ENCODE peak calls at places on chromosomes 5 and 9, in seven cellular contexts. One of them, this sample, is unnamed.

GRCh38 chr5:91381134-91381773 is 1.9 kb downstream of the ARRDC3 start:
- DNase-seq in anterior cingulate cortex: no peak
- DNase-seq in uterus: no peak
- DNase-seq in stromal cell of bone marrow: no peak
- DNase-seq in activated CD4-positive, alpha-beta T cell treated with anti-CD3 and anti-CD28 coated beads, Interleukin-2, amount 10 ng/mL, durations not matched to agents 7 days and 5 days: no peak
- DNase-seq in fibroblast of pulmonary artery: no peak
- DNase-seq in kidney epithelial cell: no peak
- DNase-seq in this sample: no peak

GRCh38 chr5:28483327-28484025 is 1445.1 kb upstream of the CDH9 start:
- DNase-seq in fibroblast of pulmonary artery: no peak
- DNase-seq in activated CD4-positive, alpha-beta T cell treated with anti-CD3 and anti-CD28 coated beads, Interleukin-2, amount 10 ng/mL, durations not matched to agents 7 days and 5 days: no peak
- DNase-seq in kidney epithelial cell: no peak
- DNase-seq in anterior cingulate cortex: no peak
- DNase-seq in stromal cell of bone marrow: no peak
- DNase-seq in uterus: no peak
- DNase-seq in this sample: no peak

GRCh38 chr5:103258957-103259704 is 568 bp downstream of the MACIR start:
- DNase-seq in fibroblast of pulmonary artery: peak; percentile 26
- DNase-seq in activated CD4-positive, alpha-beta T cell treated with anti-CD3 and anti-CD28 coated beads, Interleukin-2, amount 10 ng/mL, durations not matched to agents 7 days and 5 days: peak; percentile 62
- DNase-seq in stromal cell of bone marrow: peak; percentile 6
- DNase-seq in kidney epithelial cell: no peak
- DNase-seq in uterus: peak; percentile 30
- DNase-seq in anterior cingulate cortex: peak; percentile 66
- DNase-seq in this sample: no peak

GRCh38 chr9:33161589-33162132 is 5.5 kb downstream of the B4GALT1 start:
- DNase-seq in anterior cingulate cortex: no peak
- DNase-seq in activated CD4-positive, alpha-beta T cell treated with anti-CD3 and anti-CD28 coated beads, Interleukin-2, amount 10 ng/mL, durations not matched to agents 7 days and 5 days: no peak
- DNase-seq in fibroblast of pulmonary artery: no peak
- DNase-seq in kidney epithelial cell: no peak
- DNase-seq in uterus: no peak
- DNase-seq in stromal cell of bone marrow: no peak
- DNase-seq in this sample: peak; percentile 76

GRCh38 chr5:60387041-60387440 is 312.9 kb downstream of the DEPDC1B start:
- DNase-seq in anterior cingulate cortex: no peak
- DNase-seq in activated CD4-positive, alpha-beta T cell treated with anti-CD3 and anti-CD28 coated beads, Interleukin-2, amount 10 ng/mL, durations not matched to agents 7 days and 5 days: no peak
- DNase-seq in kidney epithelial cell: no peak
- DNase-seq in uterus: no peak
- DNase-seq in stromal cell of bone marrow: no peak
- DNase-seq in fibroblast of pulmonary artery: no peak
- DNase-seq in this sample: no peak

GRCh38 chr9:86181379-86182315 is 77.8 kb downstream of the C9orf153 start:
- DNase-seq in uterus: no peak
- DNase-seq in activated CD4-positive, alpha-beta T cell treated with anti-CD3 and anti-CD28 coated beads, Interleukin-2, amount 10 ng/mL, durations not matched to agents 7 days and 5 days: no peak
- DNase-seq in kidney epithelial cell: no peak
- DNase-seq in fibroblast of pulmonary artery: no peak
- DNase-seq in stromal cell of bone marrow: no peak
- DNase-seq in anterior cingulate cortex: no peak
- DNase-seq in this sample: no peak

GRCh38 chr9:2132484-2133082 is 117.4 kb downstream of the SMARCA2 start:
- DNase-seq in stromal cell of bone marrow: no peak
- DNase-seq in fibroblast of pulmonary artery: peak; percentile 72
- DNase-seq in uterus: no peak
- DNase-seq in activated CD4-positive, alpha-beta T cell treated with anti-CD3 and anti-CD28 coated beads, Interleukin-2, amount 10 ng/mL, durations not matched to agents 7 days and 5 days: no peak
- DNase-seq in anterior cingulate cortex: no peak
- DNase-seq in kidney epithelial cell: no peak
- DNase-seq in this sample: no peak

GRCh38 chr5:141668601-141669265 is 13.3 kb downstream of the ARAP3 start:
- DNase-seq in anterior cingulate cortex: no peak
- DNase-seq in fibroblast of pulmonary artery: no peak
- DNase-seq in uterus: no peak
- DNase-seq in kidney epithelial cell: no peak
- DNase-seq in activated CD4-positive, alpha-beta T cell treated with anti-CD3 and anti-CD28 coated beads, Interleukin-2, amount 10 ng/mL, durations not matched to agents 7 days and 5 days: no peak
- DNase-seq in stromal cell of bone marrow: no peak
- DNase-seq in this sample: no peak

GRCh38 chr9:128551652-128552152 is 685 bp upstream of the SPTAN1 start:
- DNase-seq in kidney epithelial cell: no peak
- DNase-seq in fibroblast of pulmonary artery: no peak
- DNase-seq in anterior cingulate cortex: no peak
- DNase-seq in activated CD4-positive, alpha-beta T cell treated with anti-CD3 and anti-CD28 coated beads, Interleukin-2, amount 10 ng/mL, durations not matched to agents 7 days and 5 days: no peak
- DNase-seq in stromal cell of bone marrow: no peak
- DNase-seq in uterus: no peak
- DNase-seq in this sample: no peak

GRCh38 chr5:149265559-149265958 is 6.1 kb upstream of the AFAP1L1 start:
- DNase-seq in activated CD4-positive, alpha-beta T cell treated with anti-CD3 and anti-CD28 coated beads, Interleukin-2, amount 10 ng/mL, durations not matched to agents 7 days and 5 days: no peak
- DNase-seq in uterus: no peak
- DNase-seq in fibroblast of pulmonary artery: peak; percentile 82
- DNase-seq in stromal cell of bone marrow: peak; percentile 41
- DNase-seq in kidney epithelial cell: no peak
- DNase-seq in anterior cingulate cortex: peak; percentile 15
- DNase-seq in this sample: no peak

GRCh38 chr5:6338871-6339270 is 39.5 kb downstream of the MED10 start:
- DNase-seq in stromal cell of bone marrow: no peak
- DNase-seq in anterior cingulate cortex: no peak
- DNase-seq in fibroblast of pulmonary artery: no peak
- DNase-seq in uterus: no peak
- DNase-seq in activated CD4-positive, alpha-beta T cell treated with anti-CD3 and anti-CD28 coated beads, Interleukin-2, amount 10 ng/mL, durations not matched to agents 7 days and 5 days: no peak
- DNase-seq in kidney epithelial cell: no peak
- DNase-seq in this sample: no peak

GRCh38 chr9:2559212-2560152 is 62.1 kb upstream of the VLDLR start:
- DNase-seq in stromal cell of bone marrow: peak; percentile 88
- DNase-seq in activated CD4-positive, alpha-beta T cell treated with anti-CD3 and anti-CD28 coated beads, Interleukin-2, amount 10 ng/mL, durations not matched to agents 7 days and 5 days: no peak
- DNase-seq in kidney epithelial cell: peak; percentile 67
- DNase-seq in fibroblast of pulmonary artery: peak; percentile 97
- DNase-seq in anterior cingulate cortex: peak; percentile 6
- DNase-seq in uterus: peak; percentile 92
- DNase-seq in this sample: peak; percentile 29

GRCh38 chr9:35906923-35907699 is 1.1 kb downstream of the HRCT1 start:
- DNase-seq in uterus: peak; percentile 86
- DNase-seq in fibroblast of pulmonary artery: peak; percentile 92
- DNase-seq in stromal cell of bone marrow: peak; percentile 83
- DNase-seq in anterior cingulate cortex: no peak
- DNase-seq in activated CD4-positive, alpha-beta T cell treated with anti-CD3 and anti-CD28 coated beads, Interleukin-2, amount 10 ng/mL, durations not matched to agents 7 days and 5 days: no peak
- DNase-seq in kidney epithelial cell: no peak
- DNase-seq in this sample: no peak

GRCh38 chr5:42250-42649 is 49.7 kb upstream of the PLEKHG4B start:
- DNase-seq in anterior cingulate cortex: no peak
- DNase-seq in fibroblast of pulmonary artery: peak; percentile 10
- DNase-seq in uterus: no peak
- DNase-seq in activated CD4-positive, alpha-beta T cell treated with anti-CD3 and anti-CD28 coated beads, Interleukin-2, amount 10 ng/mL, durations not matched to agents 7 days and 5 days: no peak
- DNase-seq in stromal cell of bone marrow: no peak
- DNase-seq in kidney epithelial cell: no peak
- DNase-seq in this sample: no peak

GRCh38 chr9:86322973-86323644 is 31.1 kb downstream of the TUT7 start:
- DNase-seq in anterior cingulate cortex: no peak
- DNase-seq in activated CD4-positive, alpha-beta T cell treated with anti-CD3 and anti-CD28 coated beads, Interleukin-2, amount 10 ng/mL, durations not matched to agents 7 days and 5 days: no peak
- DNase-seq in stromal cell of bone marrow: peak; percentile 33
- DNase-seq in kidney epithelial cell: no peak
- DNase-seq in fibroblast of pulmonary artery: peak; percentile 52
- DNase-seq in uterus: no peak
- DNase-seq in this sample: no peak